ENCODE peak calls at places on chromosomes 2 and 18, in five cellular contexts. L is T-helper 9 cell, M is HepG2, Z is activated T-cell treated with anti-CD3 and anti-CD28 coated beads for 48 hours, Y is HEK293T. C is an unnamed sample.

GRCh38 chr2:130341562-130342019 is 1.1 kb upstream of the IMP4 start:
- DNase-seq in L (no peak), M (no peak), Z (no peak), Y (no peak), C (no peak)

GRCh38 chr2:236892721-236893120 is 193.0 kb upstream of the COPS8 start:
- DNase-seq in L (no peak), M (no peak), Z (no peak), Y (no peak), C (no peak)

GRCh38 chr2:19857806-19858205 is 44.0 kb downstream of the TTC32 start:
- DNase-seq in L (no peak), M (no peak), Z (no peak), Y (no peak), C (no peak)

GRCh38 chr2:177467646-177468045 is 75.1 kb downstream of the AGPS start:
- DNase-seq in L (no peak), M (no peak), Z (no peak), Y (no peak), C (no peak)

GRCh38 chr2:57510704-57511103 is 535.9 kb upstream of the VRK2 start:
- DNase-seq in L (no peak), M (no peak), Z (no peak), Y (no peak), C (no peak)

GRCh38 chr2:228869601-228870264 is 401.4 kb downstream of the PID1 start:
- DNase-seq in L (no peak), M (no peak), Z (no peak), Y (no peak), C (no peak)

GRCh38 chr2:27756544-27757498 is 14.7 kb upstream of the MRPL33 start:
- DNase-seq in L (no peak), M (no peak), Z (no peak), Y (no peak), C (no peak)

GRCh38 chr2:173136614-173137013 is 61.0 kb downstream of the MAP3K20 start:
- DNase-seq in L (no peak), M (no peak), Z (no peak), Y (no peak), C (no peak)

GRCh38 chr2:162243305-162243693 is at the start of gene FAP:
- DNase-seq in L (no peak), M (no peak), Z (no peak), Y (no peak), C (no peak)

GRCh38 chr2:47727956-47728355 is 55.0 kb upstream of the MSH6 start:
- DNase-seq in L (no peak), M (no peak), Z (no peak), Y (no peak), C (no peak)

GRCh38 chr2:38653715-38654494 is 12.0 kb upstream of the GALM start:
- DNase-seq in L (no peak), M (peak), Z (peak), Y (no peak), C (peak)

GRCh38 chr18:31624892-31625640 is 33.4 kb downstream of the TTR start:
- DNase-seq in L (no peak), M (no peak), Z (no peak), Y (no peak), C (no peak)

GRCh38 chr2:236568922-236569592 is 568 bp upstream of the ACKR3 start:
- DNase-seq in L (no peak), M (no peak), Z (no peak), Y (no peak), C (no peak)

GRCh38 chr18:58699551-58699950 is 28.3 kb downstream of the MALT1 start:
- DNase-seq in L (no peak), M (no peak), Z (no peak), Y (no peak), C (no peak)

GRCh38 chr2:64697286-64698023 is 43.7 kb upstream of the SERTAD2 start:
- DNase-seq in L (no peak), M (no peak), Z (no peak), Y (no peak), C (no peak)

GRCh38 chr2:215929602-215930335 is 83.6 kb downstream of the MREG start:
- DNase-seq in L (no peak), M (no peak), Z (no peak), Y (no peak), C (no peak)

GRCh38 chr2:134411828-134412638 is 158.2 kb downstream of the MGAT5 start:
- DNase-seq in L (peak), M (peak), Z (peak), Y (peak), C (peak)

GRCh38 chr18:12247946-12248345 is 6.2 kb upstream of the CIDEA start:
- DNase-seq in L (no peak), M (no peak), Z (no peak), Y (no peak), C (no peak)

GRCh38 chr18:24799176-24799575 is 338.7 kb downstream of the HRH4 start:
- DNase-seq in L (no peak), M (no peak), Z (no peak), Y (no peak), C (no peak)

GRCh38 chr2:8317419-8317818 is 364.4 kb upstream of the ID2 start:
- DNase-seq in L (no peak), M (no peak), Z (no peak), Y (no peak), C (no peak)

GRCh38 chr2:48427552-48427951 is 102.4 kb upstream of the STON1 start:
- DNase-seq in L (no peak), M (no peak), Z (no peak), Y (no peak), C (no peak)

GRCh38 chr2:221549143-221549542 is 23.0 kb downstream of the EPHA4 start:
- DNase-seq in L (no peak), M (no peak), Z (no peak), Y (no peak), C (no peak)

GRCh38 chr18:76988015-76988826 is 144.4 kb downstream of the MBP start:
- DNase-seq in L (no peak), M (no peak), Z (no peak), Y (no peak), C (no peak)

GRCh38 chr2:144350151-144350802 is 169.6 kb downstream of the ZEB2 start:
- DNase-seq in L (no peak), M (no peak), Z (no peak), Y (no peak), C (no peak)

GRCh38 chr2:104658149-104658839 is 195.6 kb upstream of the POU3F3 start:
- DNase-seq in L (no peak), M (no peak), Z (no peak), Y (peak), C (no peak)

GRCh38 chr2:160993543-160994090 is 166.6 kb upstream of the TANK start:
- DNase-seq in L (no peak), M (no peak), Z (no peak), Y (peak), C (no peak)

GRCh38 chr2:185738679-185739472 is at the start of gene FSIP2:
- DNase-seq in L (no peak), M (peak), Z (peak), Y (peak), C (peak)

GRCh38 chr2:201517094-201517493 is 65.6 kb downstream of the STRADB start:
- DNase-seq in L (no peak), M (no peak), Z (no peak), Y (no peak), C (no peak)

GRCh38 chr2:19070866-19071265 is 287.6 kb downstream of the OSR1 start:
- DNase-seq in L (no peak), M (no peak), Z (no peak), Y (no peak), C (no peak)

GRCh38 chr18:48455555-48456478 is 46.6 kb upstream of the ZBTB7C start:
- DNase-seq in L (peak), M (no peak), Z (peak), Y (no peak), C (no peak)

GRCh38 chr2:54457326-54458023 is 1.3 kb downstream of the SPTBN1 start:
- DNase-seq in L (no peak), M (peak), Z (no peak), Y (peak), C (peak)

GRCh38 chr2:61357681-61358080 is 113.2 kb downstream of the USP34 start:
- DNase-seq in L (no peak), M (no peak), Z (no peak), Y (no peak), C (no peak)

GRCh38 chr2:136248242-136248641 is 130.3 kb upstream of the CXCR4 start:
- DNase-seq in L (no peak), M (no peak), Z (no peak), Y (peak), C (no peak)

GRCh38 chr18:6059551-6059950 is 164.2 kb upstream of the TMEM200C start:
- DNase-seq in L (no peak), M (no peak), Z (no peak), Y (no peak), C (no peak)

C was measured in stimulated activated naive B cell treated with anti-CD40 and anti-IgM and Interleukin-4, amounts not matched to agents 10 μg/mL and 1 μg/mL and 100 μg/mL, for 72 hours.